ENCODE peak calls at places on chromosomes 16 and 17, in eight cellular contexts. One of them, this sample, is unnamed.

GRCh38 chr17:81396278-81396721 is 1.0 kb downstream of the BAHCC1 start:
- DNase-seq in neural crest cell: no peak
- DNase-seq in Kasumi-1: no peak
- DNase-seq in T-cell: no peak
- DNase-seq in stimulated activated CD4-positive, alpha-beta T cell treated with anti-CD3 and anti-CD28 coated beads, Interleukin-1b, Interleukin-23, amount 100 ng/mL, for 24 hours: no peak
- DNase-seq in lower leg skin: no peak
- DNase-seq in naive thymus-derived CD4-positive, alpha-beta T cell: no peak
- DNase-seq in activated T-helper 1 cell treated with anti-CD3 and anti-CD28 coated beads, Interleukin-12 subunit alpha, Interleukin-12 subunit beta, Interleukin-2, Interleukin-4 antibody, amounts not matched to agents 30 ng/mL and 10 ng/mL and 1 ng/mL, durations not matched to agents 14 hours and 24 hours and 36 hours: no peak
- DNase-seq in this sample: no peak

GRCh38 chr16:70753694-70754325 is 47.1 kb downstream of the VAC14 start:
- DNase-seq in activated T-helper 1 cell treated with anti-CD3 and anti-CD28 coated beads, Interleukin-12 subunit alpha, Interleukin-12 subunit beta, Interleukin-2, Interleukin-4 antibody, amounts not matched to agents 30 ng/mL and 10 ng/mL and 1 ng/mL, durations not matched to agents 14 hours and 24 hours and 36 hours: no peak
- DNase-seq in Kasumi-1: no peak
- DNase-seq in lower leg skin: no peak
- DNase-seq in neural crest cell: no peak
- DNase-seq in stimulated activated CD4-positive, alpha-beta T cell treated with anti-CD3 and anti-CD28 coated beads, Interleukin-1b, Interleukin-23, amount 100 ng/mL, for 24 hours: no peak
- DNase-seq in naive thymus-derived CD4-positive, alpha-beta T cell: no peak
- DNase-seq in T-cell: no peak
- DNase-seq in this sample: no peak

GRCh38 chr17:6110592-6110991 is 40.4 kb downstream of the WSCD1 start:
- DNase-seq in Kasumi-1: no peak
- DNase-seq in stimulated activated CD4-positive, alpha-beta T cell treated with anti-CD3 and anti-CD28 coated beads, Interleukin-1b, Interleukin-23, amount 100 ng/mL, for 24 hours: no peak
- DNase-seq in naive thymus-derived CD4-positive, alpha-beta T cell: no peak
- DNase-seq in activated T-helper 1 cell treated with anti-CD3 and anti-CD28 coated beads, Interleukin-12 subunit alpha, Interleukin-12 subunit beta, Interleukin-2, Interleukin-4 antibody, amounts not matched to agents 30 ng/mL and 10 ng/mL and 1 ng/mL, durations not matched to agents 14 hours and 24 hours and 36 hours: no peak
- DNase-seq in T-cell: no peak
- DNase-seq in lower leg skin: no peak
- DNase-seq in neural crest cell: no peak
- DNase-seq in this sample: no peak

GRCh38 chr16:87425941-87426340 is 33.8 kb downstream of the MAP1LC3B start:
- DNase-seq in stimulated activated CD4-positive, alpha-beta T cell treated with anti-CD3 and anti-CD28 coated beads, Interleukin-1b, Interleukin-23, amount 100 ng/mL, for 24 hours: no peak
- DNase-seq in activated T-helper 1 cell treated with anti-CD3 and anti-CD28 coated beads, Interleukin-12 subunit alpha, Interleukin-12 subunit beta, Interleukin-2, Interleukin-4 antibody, amounts not matched to agents 30 ng/mL and 10 ng/mL and 1 ng/mL, durations not matched to agents 14 hours and 24 hours and 36 hours: no peak
- DNase-seq in lower leg skin: peak
- DNase-seq in neural crest cell: no peak
- DNase-seq in Kasumi-1: no peak
- DNase-seq in T-cell: no peak
- DNase-seq in naive thymus-derived CD4-positive, alpha-beta T cell: no peak
- DNase-seq in this sample: no peak

GRCh38 chr17:17561408-17562144 is 29.9 kb downstream of the PEMT start:
- DNase-seq in T-cell: no peak
- DNase-seq in naive thymus-derived CD4-positive, alpha-beta T cell: no peak
- DNase-seq in lower leg skin: peak
- DNase-seq in stimulated activated CD4-positive, alpha-beta T cell treated with anti-CD3 and anti-CD28 coated beads, Interleukin-1b, Interleukin-23, amount 100 ng/mL, for 24 hours: no peak
- DNase-seq in neural crest cell: no peak
- DNase-seq in activated T-helper 1 cell treated with anti-CD3 and anti-CD28 coated beads, Interleukin-12 subunit alpha, Interleukin-12 subunit beta, Interleukin-2, Interleukin-4 antibody, amounts not matched to agents 30 ng/mL and 10 ng/mL and 1 ng/mL, durations not matched to agents 14 hours and 24 hours and 36 hours: no peak
- DNase-seq in Kasumi-1: no peak
- DNase-seq in this sample: no peak

GRCh38 chr17:75130632-75131277 is 787 bp downstream of the NT5C start:
- DNase-seq in T-cell: no peak
- DNase-seq in naive thymus-derived CD4-positive, alpha-beta T cell: peak
- DNase-seq in lower leg skin: peak
- DNase-seq in Kasumi-1: peak
- DNase-seq in neural crest cell: peak
- DNase-seq in stimulated activated CD4-positive, alpha-beta T cell treated with anti-CD3 and anti-CD28 coated beads, Interleukin-1b, Interleukin-23, amount 100 ng/mL, for 24 hours: no peak
- DNase-seq in activated T-helper 1 cell treated with anti-CD3 and anti-CD28 coated beads, Interleukin-12 subunit alpha, Interleukin-12 subunit beta, Interleukin-2, Interleukin-4 antibody, amounts not matched to agents 30 ng/mL and 10 ng/mL and 1 ng/mL, durations not matched to agents 14 hours and 24 hours and 36 hours: no peak
- DNase-seq in this sample: peak

GRCh38 chr16:1817716-1818115 is 8.9 kb downstream of the HAGH start:
- DNase-seq in Kasumi-1: no peak
- DNase-seq in naive thymus-derived CD4-positive, alpha-beta T cell: no peak
- DNase-seq in stimulated activated CD4-positive, alpha-beta T cell treated with anti-CD3 and anti-CD28 coated beads, Interleukin-1b, Interleukin-23, amount 100 ng/mL, for 24 hours: no peak
- DNase-seq in activated T-helper 1 cell treated with anti-CD3 and anti-CD28 coated beads, Interleukin-12 subunit alpha, Interleukin-12 subunit beta, Interleukin-2, Interleukin-4 antibody, amounts not matched to agents 30 ng/mL and 10 ng/mL and 1 ng/mL, durations not matched to agents 14 hours and 24 hours and 36 hours: no peak
- DNase-seq in neural crest cell: no peak
- DNase-seq in T-cell: no peak
- DNase-seq in lower leg skin: no peak
- DNase-seq in this sample: no peak

GRCh38 chr17:40100419-40100668 is at the start of gene NR1D1:
- DNase-seq in activated T-helper 1 cell treated with anti-CD3 and anti-CD28 coated beads, Interleukin-12 subunit alpha, Interleukin-12 subunit beta, Interleukin-2, Interleukin-4 antibody, amounts not matched to agents 30 ng/mL and 10 ng/mL and 1 ng/mL, durations not matched to agents 14 hours and 24 hours and 36 hours: no peak
- DNase-seq in neural crest cell: no peak
- DNase-seq in stimulated activated CD4-positive, alpha-beta T cell treated with anti-CD3 and anti-CD28 coated beads, Interleukin-1b, Interleukin-23, amount 100 ng/mL, for 24 hours: no peak
- DNase-seq in lower leg skin: no peak
- DNase-seq in naive thymus-derived CD4-positive, alpha-beta T cell: no peak
- DNase-seq in T-cell: no peak
- DNase-seq in Kasumi-1: no peak
- DNase-seq in this sample: no peak

GRCh38 chr16:1626327-1626726 is 14.2 kb downstream of the CRAMP1 start:
- DNase-seq in stimulated activated CD4-positive, alpha-beta T cell treated with anti-CD3 and anti-CD28 coated beads, Interleukin-1b, Interleukin-23, amount 100 ng/mL, for 24 hours: no peak
- DNase-seq in naive thymus-derived CD4-positive, alpha-beta T cell: no peak
- DNase-seq in lower leg skin: no peak
- DNase-seq in neural crest cell: no peak
- DNase-seq in Kasumi-1: no peak
- DNase-seq in T-cell: no peak
- DNase-seq in activated T-helper 1 cell treated with anti-CD3 and anti-CD28 coated beads, Interleukin-12 subunit alpha, Interleukin-12 subunit beta, Interleukin-2, Interleukin-4 antibody, amounts not matched to agents 30 ng/mL and 10 ng/mL and 1 ng/mL, durations not matched to agents 14 hours and 24 hours and 36 hours: no peak
- DNase-seq in this sample: no peak

GRCh38 chr17:336110-337021 is 16.2 kb downstream of the RPH3AL start:
- DNase-seq in neural crest cell: no peak
- DNase-seq in T-cell: peak
- DNase-seq in naive thymus-derived CD4-positive, alpha-beta T cell: no peak
- DNase-seq in lower leg skin: peak
- DNase-seq in activated T-helper 1 cell treated with anti-CD3 and anti-CD28 coated beads, Interleukin-12 subunit alpha, Interleukin-12 subunit beta, Interleukin-2, Interleukin-4 antibody, amounts not matched to agents 30 ng/mL and 10 ng/mL and 1 ng/mL, durations not matched to agents 14 hours and 24 hours and 36 hours: no peak
- DNase-seq in stimulated activated CD4-positive, alpha-beta T cell treated with anti-CD3 and anti-CD28 coated beads, Interleukin-1b, Interleukin-23, amount 100 ng/mL, for 24 hours: no peak
- DNase-seq in Kasumi-1: peak
- DNase-seq in this sample: peak

GRCh38 chr16:81480856-81481821 is 36.5 kb downstream of the CMIP start:
- DNase-seq in T-cell: peak
- DNase-seq in lower leg skin: no peak
- DNase-seq in stimulated activated CD4-positive, alpha-beta T cell treated with anti-CD3 and anti-CD28 coated beads, Interleukin-1b, Interleukin-23, amount 100 ng/mL, for 24 hours: no peak
- DNase-seq in activated T-helper 1 cell treated with anti-CD3 and anti-CD28 coated beads, Interleukin-12 subunit alpha, Interleukin-12 subunit beta, Interleukin-2, Interleukin-4 antibody, amounts not matched to agents 30 ng/mL and 10 ng/mL and 1 ng/mL, durations not matched to agents 14 hours and 24 hours and 36 hours: no peak
- DNase-seq in Kasumi-1: peak
- DNase-seq in naive thymus-derived CD4-positive, alpha-beta T cell: no peak
- DNase-seq in neural crest cell: no peak
- DNase-seq in this sample: no peak

GRCh38 chr16:48961546-48961945 is 320.1 kb downstream of the CBLN1 start:
- DNase-seq in stimulated activated CD4-positive, alpha-beta T cell treated with anti-CD3 and anti-CD28 coated beads, Interleukin-1b, Interleukin-23, amount 100 ng/mL, for 24 hours: no peak
- DNase-seq in T-cell: no peak
- DNase-seq in naive thymus-derived CD4-positive, alpha-beta T cell: no peak
- DNase-seq in Kasumi-1: no peak
- DNase-seq in neural crest cell: no peak
- DNase-seq in lower leg skin: no peak
- DNase-seq in activated T-helper 1 cell treated with anti-CD3 and anti-CD28 coated beads, Interleukin-12 subunit alpha, Interleukin-12 subunit beta, Interleukin-2, Interleukin-4 antibody, amounts not matched to agents 30 ng/mL and 10 ng/mL and 1 ng/mL, durations not matched to agents 14 hours and 24 hours and 36 hours: no peak
- DNase-seq in this sample: no peak

GRCh38 chr16:70750893-70751467 is 50.0 kb downstream of the VAC14 start:
- DNase-seq in lower leg skin: no peak
- DNase-seq in naive thymus-derived CD4-positive, alpha-beta T cell: no peak
- DNase-seq in activated T-helper 1 cell treated with anti-CD3 and anti-CD28 coated beads, Interleukin-12 subunit alpha, Interleukin-12 subunit beta, Interleukin-2, Interleukin-4 antibody, amounts not matched to agents 30 ng/mL and 10 ng/mL and 1 ng/mL, durations not matched to agents 14 hours and 24 hours and 36 hours: no peak
- DNase-seq in neural crest cell: no peak
- DNase-seq in T-cell: no peak
- DNase-seq in Kasumi-1: peak
- DNase-seq in stimulated activated CD4-positive, alpha-beta T cell treated with anti-CD3 and anti-CD28 coated beads, Interleukin-1b, Interleukin-23, amount 100 ng/mL, for 24 hours: no peak
- DNase-seq in this sample: no peak

GRCh38 chr17:4968916-4969550 is 1.4 kb upstream of the SPAG7 start:
- DNase-seq in Kasumi-1: no peak
- DNase-seq in stimulated activated CD4-positive, alpha-beta T cell treated with anti-CD3 and anti-CD28 coated beads, Interleukin-1b, Interleukin-23, amount 100 ng/mL, for 24 hours: peak
- DNase-seq in neural crest cell: no peak
- DNase-seq in naive thymus-derived CD4-positive, alpha-beta T cell: peak
- DNase-seq in activated T-helper 1 cell treated with anti-CD3 and anti-CD28 coated beads, Interleukin-12 subunit alpha, Interleukin-12 subunit beta, Interleukin-2, Interleukin-4 antibody, amounts not matched to agents 30 ng/mL and 10 ng/mL and 1 ng/mL, durations not matched to agents 14 hours and 24 hours and 36 hours: no peak
- DNase-seq in T-cell: no peak
- DNase-seq in lower leg skin: no peak
- DNase-seq in this sample: no peak

GRCh38 chr17:37551788-37552187 is 57.4 kb downstream of the SYNRG start:
- DNase-seq in neural crest cell: no peak
- DNase-seq in naive thymus-derived CD4-positive, alpha-beta T cell: no peak
- DNase-seq in T-cell: no peak
- DNase-seq in activated T-helper 1 cell treated with anti-CD3 and anti-CD28 coated beads, Interleukin-12 subunit alpha, Interleukin-12 subunit beta, Interleukin-2, Interleukin-4 antibody, amounts not matched to agents 30 ng/mL and 10 ng/mL and 1 ng/mL, durations not matched to agents 14 hours and 24 hours and 36 hours: no peak
- DNase-seq in Kasumi-1: no peak
- DNase-seq in lower leg skin: no peak
- DNase-seq in stimulated activated CD4-positive, alpha-beta T cell treated with anti-CD3 and anti-CD28 coated beads, Interleukin-1b, Interleukin-23, amount 100 ng/mL, for 24 hours: no peak
- DNase-seq in this sample: no peak

GRCh38 chr17:75587718-75588545 is at the start of gene MYO15B:
- DNase-seq in neural crest cell: peak
- DNase-seq in T-cell: peak
- DNase-seq in naive thymus-derived CD4-positive, alpha-beta T cell: peak
- DNase-seq in activated T-helper 1 cell treated with anti-CD3 and anti-CD28 coated beads, Interleukin-12 subunit alpha, Interleukin-12 subunit beta, Interleukin-2, Interleukin-4 antibody, amounts not matched to agents 30 ng/mL and 10 ng/mL and 1 ng/mL, durations not matched to agents 14 hours and 24 hours and 36 hours: peak
- DNase-seq in stimulated activated CD4-positive, alpha-beta T cell treated with anti-CD3 and anti-CD28 coated beads, Interleukin-1b, Interleukin-23, amount 100 ng/mL, for 24 hours: peak
- DNase-seq in lower leg skin: peak
- DNase-seq in Kasumi-1: peak
- DNase-seq in this sample: no peak

GRCh38 chr17:69725125-69725524 is 310.6 kb downstream of the MAP2K6 start:
- DNase-seq in activated T-helper 1 cell treated with anti-CD3 and anti-CD28 coated beads, Interleukin-12 subunit alpha, Interleukin-12 subunit beta, Interleukin-2, Interleukin-4 antibody, amounts not matched to agents 30 ng/mL and 10 ng/mL and 1 ng/mL, durations not matched to agents 14 hours and 24 hours and 36 hours: no peak
- DNase-seq in T-cell: no peak
- DNase-seq in neural crest cell: no peak
- DNase-seq in stimulated activated CD4-positive, alpha-beta T cell treated with anti-CD3 and anti-CD28 coated beads, Interleukin-1b, Interleukin-23, amount 100 ng/mL, for 24 hours: no peak
- DNase-seq in lower leg skin: no peak
- DNase-seq in Kasumi-1: no peak
- DNase-seq in naive thymus-derived CD4-positive, alpha-beta T cell: no peak
- DNase-seq in this sample: no peak